ENCODE peak calls at places on chromosome 15, in six cellular contexts. Y is GM23338, E is sigmoid colon, L is breast epithelium, R is transverse colon, G is Panc1. F is an unnamed sample.

GRCh38 chr15:81040757-81041156 is 40.0 kb downstream of the TLNRD1 start:
- DNase-seq in Y (no peak), E (no peak), L (no peak), R (no peak), G (no peak), F (no peak)

GRCh38 chr15:42724276-42724675 is 12.7 kb downstream of the CDAN1 start:
- DNase-seq in Y (no peak), E (no peak), L (no peak), R (no peak), G (no peak), F (no peak)

GRCh38 chr15:91967935-91968605 is 114.6 kb downstream of the SLCO3A1 start:
- DNase-seq in Y (no peak), E (no peak), L (no peak), R (no peak), G (no peak), F (no peak)

GRCh38 chr15:33310481-33311311 is at the start of gene RYR3:
- DNase-seq in Y (peak), E (peak), L (no peak), R (no peak), G (no peak), F (no peak)

GRCh38 chr15:59473226-59473625 is 35.2 kb downstream of the FAM81A start:
- DNase-seq in Y (no peak), E (no peak), L (no peak), R (no peak), G (no peak), F (no peak)

GRCh38 chr15:79434361-79434760 is 2.2 kb downstream of the MINAR1 start:
- DNase-seq in Y (no peak), E (no peak), L (no peak), R (no peak), G (no peak), F (no peak)

GRCh38 chr15:75693501-75694240 is 19.0 kb downstream of the CSPG4 start:
- DNase-seq in Y (no peak), E (no peak), L (no peak), R (no peak), G (no peak), F (no peak)

GRCh38 chr15:22989576-22990477 is 9.7 kb upstream of the CYFIP1 start:
- DNase-seq in Y (no peak), E (peak), L (no peak), R (no peak), G (no peak), F (no peak)

GRCh38 chr15:39731266-39731665 is 51.4 kb downstream of the FSIP1 start:
- DNase-seq in Y (no peak), E (no peak), L (no peak), R (no peak), G (no peak), F (no peak)

GRCh38 chr15:48823237-48823636 is 12.4 kb upstream of the CEP152 start:
- DNase-seq in Y (peak), E (no peak), L (no peak), R (no peak), G (no peak), F (no peak)

GRCh38 chr15:60973637-60974415 is 255.3 kb downstream of the RORA start:
- DNase-seq in Y (no peak), E (no peak), L (no peak), R (no peak), G (no peak), F (no peak)

GRCh38 chr15:75731248-75732100 is 18.8 kb upstream of the CSPG4 start:
- DNase-seq in Y (peak), E (peak), L (no peak), R (no peak), G (no peak), F (no peak)

GRCh38 chr15:98513428-98513991 is 134.8 kb upstream of the IGF1R start:
- DNase-seq in Y (no peak), E (no peak), L (no peak), R (no peak), G (no peak), F (no peak)
- TF ChIP-seq POLR2AphosphoS5 in Y (no peak), E (no peak), L (no peak), R (no peak), G (no peak), F (no peak)

GRCh38 chr15:56654624-56655023 is 78.7 kb downstream of the ZNF280D start:
- DNase-seq in Y (no peak), E (no peak), L (no peak), R (no peak), G (no peak), F (no peak)

GRCh38 chr15:56653787-56654186 is 79.5 kb downstream of the ZNF280D start:
- DNase-seq in Y (no peak), E (no peak), L (no peak), R (no peak), G (no peak), F (no peak)

GRCh38 chr15:56654216-56654615 is 79.1 kb downstream of the ZNF280D start:
- DNase-seq in Y (no peak), E (no peak), L (no peak), R (no peak), G (no peak), F (no peak)

DNA sequence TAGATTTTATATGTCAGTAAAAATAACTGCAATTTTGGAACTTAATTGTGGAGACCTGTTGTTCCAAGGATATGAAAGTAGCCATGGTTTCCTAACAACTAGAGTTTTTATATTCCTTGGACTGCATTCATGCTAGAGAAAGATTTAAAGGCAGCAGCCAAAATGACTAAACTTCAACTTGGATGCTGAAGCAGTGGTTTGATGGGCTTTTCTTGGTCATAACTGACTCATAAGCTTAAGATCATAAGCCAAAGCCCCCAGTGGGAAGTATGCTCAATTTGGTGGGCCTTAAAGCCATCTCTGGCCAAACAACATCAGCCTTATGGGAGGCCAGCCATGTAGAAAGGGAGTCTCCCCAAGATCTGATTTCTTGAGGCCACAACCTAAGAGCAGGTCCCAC is 80.2 kb downstream of the ZNF280D start:
- DNase-seq in Y (no peak), E (no peak), L (no peak), R (no peak), G (no peak), F (no peak)
- TF ChIP-seq POLR2AphosphoS5 in Y (no peak), E (no peak), L (no peak), R (no peak), G (no peak), F (no peak)

GRCh38 chr15:101489633-101490407 is at the start of gene PCSK6:
- DNase-seq in Y (peak), E (no peak), L (no peak), R (peak), G (no peak), F (no peak)
- TF ChIP-seq POLR2AphosphoS5 in Y (no peak), E (no peak), L (no peak), R (peak), G (no peak), F (no peak)

GRCh38 chr15:72202801-72203506 is 5.4 kb upstream of the GRAMD2A start:
- DNase-seq in Y (no peak), E (no peak), L (no peak), R (no peak), G (no peak), F (no peak)

GRCh38 chr15:72202302-72202701 is 4.7 kb upstream of the GRAMD2A start:
- DNase-seq in Y (no peak), E (no peak), L (no peak), R (no peak), G (no peak), F (no peak)

GRCh38 chr15:72200395-72201237 is 3.0 kb upstream of the GRAMD2A start:
- DNase-seq in Y (no peak), E (no peak), L (no peak), R (no peak), G (no peak), F (no peak)

GRCh38 chr15:72199721-72200212 is 2.2 kb upstream of the GRAMD2A start:
- DNase-seq in Y (peak), E (peak), L (peak), R (peak), G (peak), F (peak)

GRCh38 chr15:72201346-72202029 is 3.9 kb upstream of the GRAMD2A start:
- DNase-seq in Y (no peak), E (no peak), L (no peak), R (no peak), G (no peak), F (no peak)
- TF ChIP-seq POLR2AphosphoS5 in Y (no peak), E (no peak), L (no peak), R (no peak), G (peak), F (no peak)

DNA sequence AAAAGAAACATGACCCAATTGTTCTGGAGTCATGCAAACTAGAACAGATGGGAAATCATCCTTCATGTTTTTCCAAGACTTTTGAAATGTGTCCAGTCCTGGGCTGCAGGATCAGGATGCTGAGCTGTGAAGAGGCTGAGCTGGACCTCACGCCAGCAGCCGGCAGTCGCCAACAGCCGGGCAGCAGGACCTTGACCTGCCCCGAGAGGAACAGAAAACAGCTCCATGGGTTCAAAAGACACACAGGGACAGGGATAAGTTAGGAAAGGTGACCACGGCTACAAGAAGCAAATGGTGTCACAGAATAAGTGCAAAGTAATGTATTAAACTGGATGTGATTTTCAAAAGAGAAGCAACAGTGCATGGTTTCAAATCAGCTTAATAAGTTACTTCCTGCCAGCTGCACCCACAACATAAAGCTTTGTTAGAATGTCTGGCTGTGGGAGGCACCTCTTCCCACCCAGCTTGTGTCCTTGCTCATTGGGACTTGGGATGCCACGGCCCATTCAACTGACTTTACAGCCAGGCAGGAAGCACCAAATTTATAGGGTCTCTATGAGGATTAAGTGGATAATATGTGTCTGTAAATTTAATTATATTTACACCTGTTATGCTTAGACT is 266.4 kb downstream of the GABRG3 start:
- DNase-seq in Y (no peak), E (no peak), L (no peak), R (no peak), G (no peak), F (no peak)
- TF ChIP-seq POLR2AphosphoS5 in Y (no peak), E (no peak), L (no peak), R (no peak), G (no peak), F (no peak)